ENCODE peak calls at places on chromosomes 12 and 14, in four cellular contexts. J, K, L and N are unnamed samples.

GRCh38 chr14:62269204-62269603 is 507.0 kb downstream of the SNAPC1 start:
- DNase-seq in J (no peak), K (no peak), L (no peak), N (no peak)

GRCh38 chr14:32006267-32007110 is 70.6 kb upstream of the ARHGAP5 start:
- DNase-seq in J (no peak), K (no peak), L (no peak), N (no peak)

GRCh38 chr14:70905316-70905715 is 1.9 kb upstream of the PCNX1 start:
- DNase-seq in J (no peak), K (peak; percentile 79), L (no peak), N (no peak)

GRCh38 chr12:44589697-44590096 is 286.4 kb downstream of the NELL2 start:
- DNase-seq in J (no peak), K (no peak), L (no peak), N (no peak)

GRCh38 chr12:122006186-122006926 is 15.3 kb upstream of the BCL7A start:
- DNase-seq in J (no peak), K (no peak), L (no peak), N (no peak)

GRCh38 chr12:32390572-32391219 is 8.7 kb upstream of the FGD4 start:
- DNase-seq in J (no peak), K (peak; percentile 31), L (peak; percentile 60), N (no peak)

GRCh38 chr14:94161979-94162378 is 12.1 kb upstream of the PPP4R4 start:
- DNase-seq in J (no peak), K (no peak), L (no peak), N (no peak)

GRCh38 chr12:46357438-46358324 is 14.9 kb downstream of the SLC38A2 start:
- DNase-seq in J (no peak), K (no peak), L (no peak), N (no peak)

GRCh38 chr14:55580401-55581010 is 499 bp downstream of the KTN1 start:
- DNase-seq in J (peak; percentile 11), K (peak; percentile 70), L (peak; percentile 57), N (no peak)

GRCh38 chr12:5276327-5276880 is 155.5 kb upstream of the NTF3 start:
- DNase-seq in J (no peak), K (no peak), L (no peak), N (no peak)

GRCh38 chr12:67509987-67510386 is 138.6 kb upstream of the DYRK2 start:
- DNase-seq in J (no peak), K (no peak), L (no peak), N (no peak)

GRCh38 chr12:109759595-109759994 is 46.0 kb downstream of the FAM222A start:
- DNase-seq in J (no peak), K (peak; percentile 40), L (peak; percentile 11), N (no peak)

GRCh38 chr14:20516921-20517320 is 11.6 kb downstream of the RNASE10 start:
- DNase-seq in J (no peak), K (no peak), L (no peak), N (no peak)

GRCh38 chr12:66900616-66901015 is 221.7 kb upstream of the GRIP1 start:
- DNase-seq in J (no peak), K (no peak), L (no peak), N (no peak)

GRCh38 chr12:49885118-49885517 is 18.6 kb downstream of the FAIM2 start:
- DNase-seq in J (no peak), K (no peak), L (peak; percentile 37), N (no peak)

GRCh38 chr14:31939934-31940333 is 137.2 kb upstream of the ARHGAP5 start:
- DNase-seq in J (no peak), K (no peak), L (no peak), N (no peak)

GRCh38 chr12:11746024-11746771 is 96.7 kb downstream of the ETV6 start:
- DNase-seq in J (no peak), K (no peak), L (no peak), N (no peak)

GRCh38 chr14:98894600-98894999 is 377.4 kb downstream of the BCL11B start:
- DNase-seq in J (no peak), K (no peak), L (no peak), N (no peak)

GRCh38 chr12:47789141-47789540 is 16.1 kb downstream of the SLC48A1 start:
- DNase-seq in J (no peak), K (no peak), L (no peak), N (no peak)

GRCh38 chr14:20317720-20318119 is 12.0 kb upstream of the TTC5 start:
- DNase-seq in J (no peak), K (no peak), L (no peak), N (no peak)

GRCh38 chr12:8038659-8039114 is 6.2 kb downstream of the FOXJ2 start:
- DNase-seq in J (no peak), K (peak; percentile 78), L (peak; percentile 69), N (no peak)